ENCODE peak calls at places on chromosomes 16 and 17, in nine cellular contexts. P is ovary, C is fibroblast of lung, B is foreskin fibroblast, O is HAP-1, K is endothelial cell of umbilical vein, F is AG04450, Z is adipocyte, G is stomach. H is an unnamed sample.

GRCh38 chr17:31788956-31789355 is 70.1 kb downstream of the COPRS start:
- DNase-seq in P (no peak), C (no peak), B (peak), O (no peak), K (no peak), F (peak), Z (peak), G (no peak), H (peak)

GRCh38 chr17:42895185-42895555 is 5.4 kb upstream of the G6PC1 start:
- DNase-seq in P (peak), C (peak), B (peak), O (no peak), K (peak), F (peak), Z (peak), G (peak), H (peak)

GRCh38 chr16:7137560-7138330 is 194.9 kb upstream of the RBFOX1 start:
- DNase-seq in P (no peak), C (no peak), B (no peak), O (no peak), K (no peak), F (no peak), Z (no peak), G (no peak), H (no peak)

GRCh38 chr17:65953316-65954147 is 238.4 kb downstream of the CEP112 start:
- DNase-seq in P (no peak), C (no peak), B (no peak), O (no peak), K (no peak), F (no peak), Z (no peak), G (no peak), H (no peak)

GRCh38 chr17:37110012-37110701 is 161.4 kb downstream of the AATF start:
- DNase-seq in P (no peak), C (no peak), B (no peak), O (peak), K (peak), F (no peak), Z (no peak), G (no peak), H (no peak)

GRCh38 chr17:62723842-62724241 is 84.3 kb downstream of the MARCHF10 start:
- DNase-seq in P (no peak), C (no peak), B (no peak), O (no peak), K (no peak), F (no peak), Z (no peak), G (no peak), H (no peak)

GRCh38 chr17:2009737-2010136 is 15.4 kb downstream of the RTN4RL1 start:
- DNase-seq in P (no peak), C (no peak), B (no peak), O (no peak), K (no peak), F (no peak), Z (no peak), G (no peak), H (no peak)

GRCh38 chr17:36978810-36979584 is 30.2 kb downstream of the AATF start:
- DNase-seq in P (no peak), C (peak), B (no peak), O (peak), K (no peak), F (no peak), Z (no peak), G (no peak), H (no peak)

GRCh38 chr16:57639172-57639571 is 10.7 kb downstream of the ADGRG1 start:
- DNase-seq in P (no peak), C (peak), B (no peak), O (no peak), K (no peak), F (no peak), Z (no peak), G (peak), H (no peak)

GRCh38 chr16:29920690-29921371 is 5.2 kb downstream of the KCTD13 start:
- DNase-seq in P (no peak), C (no peak), B (no peak), O (no peak), K (peak), F (no peak), Z (no peak), G (no peak), H (no peak)

GRCh38 chr17:15406081-15406480 is 61.3 kb downstream of the CDRT4 start:
- DNase-seq in P (no peak), C (no peak), B (no peak), O (no peak), K (peak), F (no peak), Z (no peak), G (no peak), H (no peak)

GRCh38 chr17:5027299-5027698 is 7.9 kb downstream of the SLC52A1 start:
- DNase-seq in P (no peak), C (no peak), B (no peak), O (no peak), K (no peak), F (no peak), Z (no peak), G (no peak), H (no peak)

GRCh38 chr16:75486014-75486404 is 9.2 kb downstream of the CHST6 start:
- DNase-seq in P (no peak), C (no peak), B (no peak), O (no peak), K (no peak), F (no peak), Z (no peak), G (no peak), H (no peak)

GRCh38 chr17:4631431-4631830 is 10.0 kb downstream of the ALOX15 start:
- DNase-seq in P (no peak), C (no peak), B (no peak), O (no peak), K (no peak), F (no peak), Z (no peak), G (no peak), H (no peak)

GRCh38 chr17:60792250-60792898 is 114.7 kb downstream of the BCAS3 start:
- DNase-seq in P (no peak), C (no peak), B (no peak), O (no peak), K (no peak), F (no peak), Z (no peak), G (no peak), H (no peak)

GRCh38 chr16:3781421-3781820 is 64.1 kb upstream of the TRAP1 start:
- DNase-seq in P (no peak), C (no peak), B (no peak), O (no peak), K (no peak), F (no peak), Z (no peak), G (no peak), H (no peak)

GRCh38 chr17:77509089-77509488 is 368.3 kb downstream of the SEC14L1 start:
- DNase-seq in P (no peak), C (no peak), B (no peak), O (no peak), K (no peak), F (no peak), Z (no peak), G (no peak), H (no peak)
- H3K4me3 ChIP-seq in P (no peak), C (no peak), B (no peak), O (no peak), K (no peak), F (no peak), Z (no peak), G (no peak), H (no peak)

GRCh38 chr16:12901204-12901596 is 198 bp upstream of the SHISA9 start:
- DNase-seq in P (no peak), C (no peak), B (no peak), O (no peak), K (no peak), F (no peak), Z (no peak), G (no peak), H (no peak)

GRCh38 chr16:12904041-12904671 is 2.8 kb downstream of the SHISA9 start:
- DNase-seq in P (no peak), C (no peak), B (no peak), O (no peak), K (no peak), F (no peak), Z (no peak), G (no peak), H (no peak)

GRCh38 chr16:12901597-12902436 is at the start of gene SHISA9:
- DNase-seq in P (no peak), C (no peak), B (peak), O (no peak), K (no peak), F (no peak), Z (peak), G (no peak), H (no peak)

GRCh38 chr16:12903325-12904040 is 2.1 kb downstream of the SHISA9 start:
- DNase-seq in P (no peak), C (no peak), B (no peak), O (no peak), K (no peak), F (no peak), Z (no peak), G (no peak), H (no peak)

DNA sequence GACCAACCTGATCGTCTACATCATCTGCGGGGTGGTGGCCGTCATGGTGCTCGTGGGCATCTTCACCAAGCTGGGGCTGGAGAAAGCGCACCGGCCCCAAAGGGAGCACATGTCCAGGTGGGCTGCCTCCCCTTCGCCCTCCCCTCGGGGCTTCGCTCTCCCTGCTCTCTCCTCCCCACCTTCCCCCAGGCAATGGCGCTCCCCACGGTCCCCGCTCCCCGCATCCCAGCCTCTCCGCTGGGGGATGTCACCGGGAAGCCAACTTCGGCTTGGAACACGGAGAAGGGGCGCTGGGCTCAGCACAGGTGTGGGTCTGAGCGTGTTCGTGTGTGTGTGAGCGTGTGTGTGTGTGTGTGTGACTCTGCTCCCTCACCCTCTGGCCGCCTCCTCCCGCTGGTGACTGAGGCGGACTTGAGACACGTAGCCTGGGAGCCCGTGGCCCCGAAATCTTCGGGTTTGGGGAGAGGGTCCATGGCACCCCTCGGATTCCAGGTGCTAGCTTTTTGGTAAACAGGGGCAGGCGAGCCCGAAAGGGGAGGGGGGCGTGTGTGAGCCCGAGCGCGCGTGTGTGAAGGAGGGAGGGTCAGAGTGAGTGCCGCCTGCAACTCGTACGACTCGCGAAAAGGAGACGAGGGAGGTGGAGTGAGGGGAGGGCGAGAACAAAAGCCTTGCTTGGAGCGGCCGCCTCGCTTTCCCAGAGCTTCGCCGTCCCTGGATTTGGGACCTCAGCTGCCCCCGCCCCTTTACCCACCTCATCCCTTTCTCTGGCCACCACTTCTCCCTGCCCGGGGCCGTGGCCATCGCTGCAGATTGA is 1.3 kb downstream of the SHISA9 start:
- DNase-seq in P (no peak), C (no peak), B (no peak), O (no peak), K (no peak), F (no peak), Z (no peak), G (no peak), H (no peak)
- H3K4me3 ChIP-seq in P (no peak), C (no peak), B (no peak), O (no peak), K (no peak), F (no peak), Z (peak), G (peak), H (no peak)

GRCh38 chr16:73387979-73388378 is 340.1 kb upstream of the ZFHX3 start:
- DNase-seq in P (no peak), C (no peak), B (no peak), O (no peak), K (no peak), F (no peak), Z (no peak), G (no peak), H (no peak)

GRCh38 chr16:73390491-73390890 is 342.6 kb upstream of the ZFHX3 start:
- DNase-seq in P (no peak), C (no peak), B (no peak), O (peak), K (no peak), F (no peak), Z (no peak), G (no peak), H (no peak)

GRCh38 chr16:73390936-73391335 is 343.0 kb upstream of the ZFHX3 start:
- DNase-seq in P (no peak), C (no peak), B (no peak), O (no peak), K (no peak), F (no peak), Z (no peak), G (no peak), H (no peak)

GRCh38 chr16:73385701-73386100 is 337.8 kb upstream of the ZFHX3 start:
- DNase-seq in P (no peak), C (no peak), B (no peak), O (no peak), K (no peak), F (no peak), Z (no peak), G (no peak), H (no peak)

DNA sequence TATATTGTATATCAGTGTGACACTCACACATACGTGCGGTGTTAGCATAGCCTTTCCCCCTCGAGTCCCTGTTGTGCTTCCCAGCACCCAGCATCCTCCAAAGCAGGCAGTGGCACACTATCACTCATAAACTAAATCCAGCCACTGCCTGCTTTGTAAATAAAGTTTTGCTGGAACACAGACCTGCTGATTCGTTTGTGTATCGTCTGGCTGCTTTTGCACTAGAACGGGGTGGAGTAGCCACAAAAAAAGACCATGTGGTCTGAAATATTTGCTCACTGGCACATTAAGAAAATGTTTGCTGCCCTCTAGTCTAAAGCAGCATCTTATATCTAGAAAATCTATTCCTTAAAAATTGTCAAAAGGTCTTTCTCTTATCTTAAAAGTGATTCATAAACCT is 341.1 kb upstream of the ZFHX3 start:
- DNase-seq in P (no peak), C (peak), B (no peak), O (no peak), K (no peak), F (no peak), Z (no peak), G (no peak), H (no peak)
- H3K4me3 ChIP-seq in P (no peak), C (no peak), B (no peak), O (no peak), K (no peak), F (no peak), Z (no peak), G (no peak), H (no peak)

DNA sequence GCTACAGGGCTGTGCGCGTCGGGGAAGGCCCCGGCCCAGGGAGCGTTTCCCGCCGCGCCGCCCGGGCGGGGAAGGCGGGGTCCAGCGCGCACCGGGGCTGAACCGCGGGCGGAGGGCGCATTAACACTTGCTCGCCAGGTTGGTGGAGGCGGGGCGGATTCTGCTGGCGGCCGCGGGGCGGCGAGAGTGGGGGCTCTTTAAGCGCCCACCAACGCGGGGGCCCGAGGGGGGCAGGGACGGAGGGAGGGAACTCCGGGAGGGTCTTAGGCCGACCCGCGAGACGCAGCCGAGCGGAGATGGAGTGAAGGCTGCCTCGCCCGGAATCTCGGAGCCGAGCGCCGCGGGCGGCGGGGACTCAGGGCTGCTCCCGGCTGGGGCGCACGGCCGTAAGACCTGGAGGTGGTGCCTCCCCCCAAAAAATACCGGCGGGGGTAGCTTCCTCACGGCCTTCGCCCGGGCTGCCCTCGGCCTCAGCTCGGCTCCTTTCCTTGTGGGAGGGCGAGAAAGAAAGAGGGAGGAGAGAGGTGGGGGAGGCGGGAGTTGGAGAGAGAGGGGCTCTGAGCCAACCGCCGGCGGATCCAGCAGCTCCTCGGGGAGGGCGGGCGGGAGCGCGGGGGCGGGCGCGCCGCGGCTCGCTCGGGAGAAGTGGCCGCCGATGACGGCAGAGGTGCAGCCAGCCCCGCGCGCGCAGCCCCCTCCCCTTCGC is 415 bp upstream of the FOXF1 start:
- DNase-seq in P (peak), C (peak), B (peak), O (peak), K (peak), F (peak), Z (peak), G (peak), H (peak)
- H3K4me3 ChIP-seq in P (peak), C (peak), B (peak), O (peak), K (peak), F (peak), Z (peak), G (peak), H (peak)

DNA sequence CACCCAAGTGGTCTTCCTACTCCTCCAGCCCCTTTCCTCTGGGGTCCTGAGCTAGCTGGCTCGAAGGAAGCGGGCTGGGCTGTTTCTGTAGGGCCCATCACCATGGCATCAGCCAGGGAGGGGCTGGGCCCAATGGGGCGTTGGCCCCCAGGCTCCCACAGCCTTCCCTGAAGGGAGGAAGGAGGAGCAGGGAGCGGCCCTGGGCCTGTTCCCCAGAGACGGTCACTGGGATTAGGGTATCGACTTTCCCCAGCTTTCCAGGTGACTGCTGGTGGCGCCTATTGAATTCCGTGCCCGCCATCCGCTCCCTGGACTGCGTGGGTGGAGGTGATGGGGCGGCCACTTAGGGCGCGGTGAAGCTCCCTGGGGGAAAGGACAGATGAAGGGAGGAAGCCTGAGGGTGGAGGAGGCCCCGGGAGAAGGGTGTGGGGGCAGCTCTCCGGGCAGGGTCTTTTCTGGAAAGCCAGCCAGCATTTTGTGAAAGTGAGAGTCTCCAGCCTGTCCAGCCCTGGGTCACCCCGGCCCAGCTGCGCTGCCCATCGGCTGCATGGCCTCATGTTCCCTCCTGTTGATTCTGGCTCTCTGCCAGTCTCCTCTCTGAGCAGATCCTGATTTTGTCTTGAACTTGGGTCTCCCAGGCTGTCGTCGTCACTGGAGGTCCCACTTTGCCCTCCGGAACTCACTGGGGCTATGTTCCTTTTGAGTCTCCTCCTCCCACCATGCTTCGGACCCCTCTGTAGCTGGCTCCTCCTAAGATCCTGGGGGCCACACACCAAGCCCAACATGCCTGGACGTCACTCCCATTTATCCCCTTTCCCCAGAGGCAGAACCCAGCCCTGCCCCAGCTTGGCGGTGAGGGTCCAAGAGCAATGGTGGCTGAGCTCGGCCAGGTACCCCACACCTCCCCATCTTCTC is 9.8 kb downstream of the NHERF1 start:
- DNase-seq in P (no peak), C (peak), B (no peak), O (no peak), K (no peak), F (no peak), Z (no peak), G (peak), H (no peak)
- H3K4me3 ChIP-seq in P (no peak), C (no peak), B (no peak), O (no peak), K (no peak), F (no peak), Z (no peak), G (peak), H (no peak)

GRCh38 chr16:67934306-67935095 is 2.1 kb downstream of the PSMB10 start:
- DNase-seq in P (no peak), C (no peak), B (no peak), O (no peak), K (no peak), F (no peak), Z (peak), G (no peak), H (no peak)
- H3K4me3 ChIP-seq in P (peak), C (peak), B (peak), O (peak), K (no peak), F (peak), Z (peak), G (peak), H (peak)

DNA sequence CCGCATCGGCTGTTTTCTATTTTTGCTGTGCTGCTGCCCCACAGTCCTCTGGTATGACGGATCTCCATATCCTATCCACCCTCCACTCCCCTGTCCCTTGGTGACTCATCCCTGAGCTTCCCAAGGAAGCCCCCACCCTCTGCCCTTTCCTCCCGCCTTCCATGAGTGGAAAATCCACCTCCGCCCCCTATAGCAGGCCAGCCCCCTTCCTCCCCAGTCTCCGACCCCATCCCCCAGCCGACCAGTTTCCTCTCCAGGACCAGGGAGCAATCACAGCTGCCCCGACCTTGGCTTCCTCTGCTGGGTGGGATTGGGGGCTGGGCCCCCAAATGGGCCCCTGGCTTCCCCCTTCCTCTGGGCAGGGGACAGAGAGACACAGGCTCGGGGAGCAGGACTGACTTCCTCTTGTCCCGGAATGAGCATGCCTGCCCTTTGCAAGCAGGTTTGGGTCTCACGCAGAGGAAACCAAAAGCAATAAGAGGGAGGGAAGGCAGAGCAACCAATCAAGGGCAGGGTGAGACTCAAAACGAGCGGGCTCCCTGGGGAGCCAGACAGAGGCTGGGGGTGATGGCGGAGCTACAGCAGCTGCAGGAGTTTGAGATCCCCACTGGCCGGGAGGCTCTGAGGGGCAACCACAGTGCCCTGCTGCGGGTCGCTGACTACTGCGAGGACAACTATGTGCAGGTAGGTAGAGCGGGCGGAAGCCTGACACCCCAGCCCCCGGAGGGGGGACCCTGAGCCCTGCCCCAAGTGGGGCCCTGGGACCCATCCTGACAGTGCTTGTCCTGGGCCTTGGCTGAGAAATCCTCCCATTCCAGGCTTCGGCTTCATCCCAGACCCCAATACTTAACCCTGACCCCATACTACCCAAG is at the start of the genes ABI3 and GNGT2:
- DNase-seq in P (peak), C (peak), B (no peak), O (no peak), K (peak), F (no peak), Z (no peak), G (peak), H (peak)
- H3K4me3 ChIP-seq in P (peak), C (peak), B (no peak), O (no peak), K (peak), F (no peak), Z (no peak), G (peak), H (no peak)